ENCODE peak calls at places on chromosomes 2 and 18, in five cellular contexts. H is stimulated activated CD8-positive, alpha-beta memory T cell treated with anti-CD3 and anti-CD28 coated beads, Interleukin-2, amount 100 ng/mL, for 1 hour; B is H1; P is H54; Q is iris pigment epithelial cell. I is an unnamed sample.

GRCh38 chr2:1715184-1716012 is 28.9 kb downstream of the PXDN start:
- DNase-seq in H (no peak), Q (no peak), P (no peak), B (no peak), I (no peak)

GRCh38 chr2:150626934-150627336 is 139.5 kb upstream of the RND3 start:
- DNase-seq in B (no peak), H (no peak), Q (peak), P (no peak), I (no peak)

GRCh38 chr18:28725876-28726275 is 548.9 kb upstream of the CDH2 start:
- DNase-seq in H (no peak), Q (no peak), P (no peak), B (no peak), I (no peak)

GRCh38 chr2:40240067-40240466 is 211.8 kb downstream of the SLC8A1 start:
- DNase-seq in H (no peak), B (no peak), Q (peak), P (no peak), I (no peak)

GRCh38 chr2:58535182-58535581 is 294.1 kb upstream of the FANCL start:
- DNase-seq in H (no peak), P (no peak), Q (no peak), B (no peak), I (no peak)

GRCh38 chr2:37770797-37771196 is 99.4 kb upstream of the CDC42EP3 start:
- DNase-seq in H (no peak), Q (no peak), B (no peak), P (no peak), I (no peak)

GRCh38 chr2:222105046-222105445 is 193.8 kb downstream of the PAX3 start:
- DNase-seq in P (peak), H (no peak), Q (no peak), B (no peak), I (no peak)

GRCh38 chr2:30398488-30398887 is 48.6 kb upstream of the LCLAT1 start:
- DNase-seq in P (no peak), B (no peak), H (no peak), Q (peak), I (no peak)

GRCh38 chr2:207869784-207870778 is 100.4 kb upstream of the FZD5 start:
- DNase-seq in B (no peak), H (no peak), P (peak), Q (peak), I (no peak)

GRCh38 chr2:221133941-221134340 is 438.2 kb downstream of the EPHA4 start:
- DNase-seq in Q (no peak), P (peak), H (no peak), B (no peak), I (no peak)

GRCh38 chr18:1467461-1467964 is 562.8 kb downstream of the ADCYAP1 start:
- DNase-seq in P (no peak), Q (no peak), B (no peak), H (no peak), I (no peak)

GRCh38 chr2:240226672-240227537 is 86.4 kb upstream of the OTOS start:
- DNase-seq in Q (no peak), B (no peak), P (no peak), H (no peak), I (no peak)

GRCh38 chr18:61992923-61993322 is 100.1 kb upstream of the RNF152 start:
- DNase-seq in H (no peak), P (no peak), B (no peak), Q (peak), I (no peak)

GRCh38 chr2:122203523-122203922 is 448.1 kb downstream of the TSN start:
- DNase-seq in Q (peak), H (no peak), B (no peak), P (peak), I (no peak)

GRCh38 chr2:60392014-60392391 is 161.5 kb downstream of the BCL11A start:
- DNase-seq in H (no peak), P (no peak), Q (no peak), B (no peak), I (no peak)

GRCh38 chr18:34951625-34952379 is 89.4 kb upstream of the MAPRE2 start:
- DNase-seq in Q (peak), B (no peak), H (no peak), P (no peak), I (no peak)

GRCh38 chr2:38093503-38093902 is 17.6 kb upstream of the CYP1B1 start:
- DNase-seq in B (no peak), Q (peak), H (no peak), P (no peak), I (no peak)

GRCh38 chr2:103132536-103133217 is 370.8 kb downstream of the TMEM182 start:
- DNase-seq in B (no peak), H (no peak), P (no peak), Q (no peak), I (no peak)

GRCh38 chr18:31685097-31686082 is 1.0 kb upstream of the B4GALT6 start:
- DNase-seq in H (no peak), B (peak), Q (peak), P (peak), I (peak)